ENCODE peak calls at places on chromosomes 2 and 18, in eight cellular contexts. U, T, N, M, H, W, A and Y are unnamed samples.

GRCh38 chr2:67485431-67485830 is 88.3 kb downstream of the ETAA1 start:
- DNase-seq in U (no peak), T (no peak), N (no peak), M (no peak), H (no peak), W (no peak), A (no peak), Y (no peak)

GRCh38 chr2:217367464-217367863 is 507.6 kb upstream of the TNP1 start:
- DNase-seq in U (no peak), T (no peak), N (no peak), M (no peak), H (no peak), W (no peak), A (no peak), Y (no peak)

GRCh38 chr2:217889656-217890055 is 113.1 kb downstream of the TNS1 start:
- DNase-seq in U (no peak), T (no peak), N (no peak), M (no peak), H (no peak), W (no peak), A (no peak), Y (no peak)

GRCh38 chr2:135066710-135067109 is 14.6 kb downstream of the RAB3GAP1 start:
- DNase-seq in U (no peak), T (no peak), N (no peak), M (no peak), H (no peak), W (no peak), A (no peak), Y (no peak)

GRCh38 chr2:208175069-208175842 is 11.9 kb upstream of the CRYGA start:
- DNase-seq in U (peak; percentile 12), T (peak; percentile 86), N (peak; percentile 63), M (peak; percentile 61), H (peak; percentile 84), W (peak; percentile 85), A (peak; percentile 85), Y (peak; percentile 77)

GRCh38 chr18:37419272-37419671 is 146.3 kb downstream of the CELF4 start:
- DNase-seq in U (no peak), T (no peak), N (no peak), M (no peak), H (no peak), W (no peak), A (no peak), Y (no peak)

GRCh38 chr18:7890078-7890477 is 323.0 kb downstream of the PTPRM start:
- DNase-seq in U (no peak), T (no peak), N (no peak), M (no peak), H (no peak), W (no peak), A (no peak), Y (no peak)

GRCh38 chr2:128456281-128456680 is 137.6 kb upstream of the HS6ST1 start:
- DNase-seq in U (no peak), T (no peak), N (no peak), M (no peak), H (no peak), W (no peak), A (no peak), Y (peak; percentile 11)

GRCh38 chr2:23199115-23199918 is 185.7 kb upstream of the KLHL29 start:
- DNase-seq in U (no peak), T (no peak), N (peak; percentile 13), M (peak; percentile 42), H (no peak), W (no peak), A (peak; percentile 34), Y (no peak)

DNA sequence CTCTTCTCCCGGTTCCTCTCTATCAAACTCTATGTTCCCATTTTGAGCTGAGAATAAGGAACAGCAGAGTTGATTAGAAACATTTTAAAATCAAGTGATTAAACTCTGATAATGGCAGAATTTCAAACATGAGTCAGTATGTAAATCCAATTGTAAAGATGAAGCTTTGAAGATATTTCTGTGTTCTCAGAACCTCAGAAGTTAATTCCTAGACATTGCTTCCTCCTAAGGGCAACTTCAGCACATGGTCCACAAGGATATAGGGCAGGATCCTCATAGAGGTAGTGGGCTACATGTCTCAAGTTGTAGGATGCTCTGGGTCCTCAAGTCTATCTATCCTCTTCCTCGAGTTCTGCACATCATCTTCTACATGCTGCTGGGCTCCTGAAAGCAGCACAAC is 46.3 kb downstream of the QPCT start:
- DNase-seq in U (no peak), T (no peak), N (no peak), M (no peak), H (no peak), W (no peak), A (no peak), Y (no peak)
- TF ChIP-seq EP300 in U (no peak), T (no peak), N (no peak), M (no peak), H (no peak), W (no peak), A (no peak), Y (no peak)

GRCh38 chr18:45014047-45014501 is 333.4 kb downstream of the SETBP1 start:
- DNase-seq in U (no peak), T (no peak), N (peak; percentile 33), M (no peak), H (no peak), W (no peak), A (peak; percentile 6), Y (no peak)
- TF ChIP-seq CTCF in U (no peak), T (no peak), N (peak; percentile 17), M (no peak), H (no peak), W (peak; percentile 12), A (peak; percentile 56), Y (no peak)

GRCh38 chr2:173964565-173965371 is 405 bp downstream of the SP3 start:
- DNase-seq in U (peak; percentile 35), T (peak; percentile 81), N (no peak), M (peak; percentile 90), H (peak; percentile 91), W (peak; percentile 94), A (peak; percentile 83), Y (peak; percentile 85)

GRCh38 chr2:173962583-173963110 is 2.5 kb downstream of the SP3 start:
- DNase-seq in U (no peak), T (no peak), N (no peak), M (peak; percentile 35), H (no peak), W (no peak), A (no peak), Y (no peak)

GRCh38 chr2:173962036-173962435 is 3.1 kb downstream of the SP3 start:
- DNase-seq in U (no peak), T (no peak), N (no peak), M (no peak), H (no peak), W (no peak), A (no peak), Y (no peak)

GRCh38 chr2:173963817-173964564 is 1.2 kb downstream of the SP3 start:
- DNase-seq in U (peak; percentile 66), T (peak; percentile 85), N (peak; percentile 61), M (peak; percentile 93), H (peak; percentile 91), W (peak; percentile 95), A (peak; percentile 90), Y (peak; percentile 93)

GRCh38 chr2:173963323-173963816 is 1.8 kb downstream of the SP3 start:
- DNase-seq in U (no peak), T (peak; percentile 41), N (peak; percentile 51), M (no peak), H (peak; percentile 54), W (peak; percentile 79), A (no peak), Y (no peak)
- TF ChIP-seq EP300 in U (no peak), T (no peak), N (no peak), M (no peak), H (no peak), W (no peak), A (no peak), Y (no peak)

DNA sequence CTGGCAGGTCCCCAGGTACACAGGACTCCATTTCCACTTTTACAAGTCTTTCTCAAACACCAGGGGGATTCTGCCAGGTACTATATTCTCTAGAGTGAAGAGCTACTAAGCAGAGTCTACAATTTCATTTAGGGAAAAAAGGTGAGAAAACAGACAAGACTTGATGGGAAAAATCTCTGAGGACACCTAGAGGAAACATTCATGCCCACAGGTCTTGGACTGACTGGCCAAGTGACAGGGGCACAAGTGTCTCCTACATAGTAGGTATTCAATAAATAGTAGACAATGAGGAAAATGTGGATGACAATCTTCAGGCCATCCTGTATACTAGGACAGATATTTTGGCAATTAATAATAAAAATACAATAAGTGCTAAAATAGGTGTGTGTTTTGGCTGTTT is 228.6 kb downstream of the CLIP4 start:
- DNase-seq in U (no peak), T (no peak), N (no peak), M (no peak), H (no peak), W (no peak), A (no peak), Y (no peak)
- TF ChIP-seq CTCF in U (peak; percentile 3), T (no peak), N (no peak), M (no peak), H (no peak), W (no peak), A (no peak), Y (no peak)

GRCh38 chr2:168614291-168615018 is 158.4 kb downstream of the CERS6 start:
- DNase-seq in U (no peak), T (no peak), N (no peak), M (no peak), H (no peak), W (no peak), A (no peak), Y (no peak)
- TF ChIP-seq EP300 in U (no peak), T (no peak), N (no peak), M (no peak), H (no peak), W (no peak), A (no peak), Y (no peak)

GRCh38 chr2:96145028-96145939 is at the start of gene DUSP2:
- DNase-seq in U (peak; percentile 85), T (peak; percentile 30), N (peak; percentile 18), M (no peak), H (peak; percentile 46), W (peak; percentile 83), A (no peak), Y (peak; percentile 82)
- TF ChIP-seq CTCF in U (no peak), T (no peak), N (no peak), M (no peak), H (no peak), W (no peak), A (no peak), Y (peak; percentile 9)

GRCh38 chr2:113712941-113713340 is 43.5 kb downstream of the SLC35F5 start:
- DNase-seq in U (no peak), T (no peak), N (no peak), M (no peak), H (no peak), W (no peak), A (no peak), Y (no peak)
- TF ChIP-seq EP300 in U (no peak), T (no peak), N (no peak), M (no peak), H (no peak), W (no peak), A (no peak), Y (no peak)

DNA sequence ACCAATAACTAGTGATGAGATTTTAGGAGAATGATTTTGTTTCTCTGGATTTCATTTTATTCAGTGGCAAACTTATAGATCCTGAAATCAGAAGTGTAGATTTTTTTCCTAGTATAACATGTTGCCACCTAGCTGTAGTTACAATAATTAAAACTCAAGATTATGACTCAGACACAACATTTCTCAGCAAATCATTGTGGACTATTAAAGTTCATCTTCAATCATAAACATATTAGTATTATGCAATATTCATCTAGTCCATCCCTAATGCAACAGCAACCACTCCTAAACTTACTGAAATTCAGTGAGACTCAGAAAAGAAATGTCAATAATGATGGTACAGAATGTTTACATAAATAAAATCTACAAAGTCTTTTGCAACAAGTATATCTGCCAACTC is 51.3 kb downstream of the USP34 start:
- DNase-seq in U (no peak), T (no peak), N (no peak), M (no peak), H (no peak), W (no peak), A (no peak), Y (no peak)
- TF ChIP-seq CTCF in U (no peak), T (no peak), N (no peak), M (no peak), H (no peak), W (no peak), A (no peak), Y (no peak)